ENCODE peak calls at places on chromosomes 5 and 9, in five cellular contexts. One of them, this sample, is unnamed.

GRCh38 chr9:132745911-132746709 is 75.8 kb downstream of the GTF3C4 start:
- DNase-seq in neural crest cell: no peak
- DNase-seq in ascending aorta: no peak
- DNase-seq in upper lobe of right lung: peak
- DNase-seq in BE2C: no peak
- DNase-seq in this sample: no peak

GRCh38 chr9:86687788-86688187 is 259.5 kb downstream of the GAS1 start:
- DNase-seq in neural crest cell: no peak
- DNase-seq in BE2C: no peak
- DNase-seq in ascending aorta: no peak
- DNase-seq in upper lobe of right lung: no peak
- DNase-seq in this sample: no peak

GRCh38 chr9:136244116-136244775 is 1.4 kb downstream of the QSOX2 start:
- DNase-seq in ascending aorta: no peak
- DNase-seq in BE2C: no peak
- DNase-seq in neural crest cell: no peak
- DNase-seq in upper lobe of right lung: no peak
- DNase-seq in this sample: peak

GRCh38 chr5:100900142-100900795 is 2.8 kb downstream of the ST8SIA4 start:
- DNase-seq in upper lobe of right lung: peak
- DNase-seq in ascending aorta: peak
- DNase-seq in BE2C: peak
- DNase-seq in neural crest cell: no peak
- DNase-seq in this sample: no peak

GRCh38 chr9:89478821-89479668 is 18.9 kb downstream of the SEMA4D start:
- DNase-seq in ascending aorta: no peak
- DNase-seq in neural crest cell: no peak
- DNase-seq in BE2C: no peak
- DNase-seq in upper lobe of right lung: no peak
- DNase-seq in this sample: no peak

GRCh38 chr5:90547072-90547536 is 11.5 kb upstream of the ADGRV1 start:
- DNase-seq in neural crest cell: no peak
- DNase-seq in ascending aorta: no peak
- DNase-seq in BE2C: no peak
- DNase-seq in upper lobe of right lung: no peak
- DNase-seq in this sample: no peak

GRCh38 chr5:4082966-4083564 is 487.4 kb downstream of the IRX1 start:
- DNase-seq in ascending aorta: no peak
- DNase-seq in BE2C: no peak
- DNase-seq in upper lobe of right lung: no peak
- DNase-seq in neural crest cell: no peak
- DNase-seq in this sample: no peak

GRCh38 chr5:167797933-167798332 is 493.5 kb upstream of the WWC1 start:
- DNase-seq in neural crest cell: no peak
- DNase-seq in ascending aorta: no peak
- DNase-seq in BE2C: no peak
- DNase-seq in upper lobe of right lung: no peak
- DNase-seq in this sample: no peak

GRCh38 chr5:135108992-135109391 is 75.0 kb upstream of the PITX1 start:
- DNase-seq in upper lobe of right lung: peak
- DNase-seq in BE2C: no peak
- DNase-seq in ascending aorta: no peak
- DNase-seq in neural crest cell: no peak
- DNase-seq in this sample: no peak

GRCh38 chr9:137262909-137263285 is 7.8 kb downstream of the NELFB start:
- DNase-seq in BE2C: no peak
- DNase-seq in upper lobe of right lung: peak
- DNase-seq in neural crest cell: no peak
- DNase-seq in ascending aorta: no peak
- DNase-seq in this sample: no peak

GRCh38 chr9:134643306-134643705 is 1.7 kb downstream of the COL5A1 start:
- DNase-seq in BE2C: no peak
- DNase-seq in ascending aorta: no peak
- DNase-seq in neural crest cell: no peak
- DNase-seq in upper lobe of right lung: no peak
- DNase-seq in this sample: no peak

GRCh38 chr5:108144332-108144731 is 237.6 kb downstream of the FBXL17 start:
- DNase-seq in ascending aorta: no peak
- DNase-seq in BE2C: no peak
- DNase-seq in upper lobe of right lung: no peak
- DNase-seq in neural crest cell: no peak
- DNase-seq in this sample: no peak

GRCh38 chr5:1540166-1540565 is 16.4 kb upstream of the LPCAT1 start:
- DNase-seq in neural crest cell: no peak
- DNase-seq in upper lobe of right lung: peak
- DNase-seq in ascending aorta: no peak
- DNase-seq in BE2C: no peak
- DNase-seq in this sample: no peak

GRCh38 chr9:5629312-5630037 is 568 bp downstream of the RIC1 start:
- DNase-seq in ascending aorta: no peak
- DNase-seq in BE2C: peak
- DNase-seq in upper lobe of right lung: peak
- DNase-seq in neural crest cell: peak
- DNase-seq in this sample: no peak

GRCh38 chr5:137234973-137235943 is 263.9 kb downstream of the SPOCK1 start:
- DNase-seq in neural crest cell: no peak
- DNase-seq in BE2C: no peak
- DNase-seq in ascending aorta: no peak
- DNase-seq in upper lobe of right lung: no peak
- DNase-seq in this sample: no peak

GRCh38 chr5:66987949-66988838 is 208.4 kb downstream of the CD180 start:
- DNase-seq in ascending aorta: no peak
- DNase-seq in upper lobe of right lung: no peak
- DNase-seq in BE2C: no peak
- DNase-seq in neural crest cell: no peak
- DNase-seq in this sample: peak

GRCh38 chr5:66653380-66653779 is 57.2 kb downstream of the MAST4 start:
- DNase-seq in upper lobe of right lung: no peak
- DNase-seq in BE2C: peak
- DNase-seq in ascending aorta: no peak
- DNase-seq in neural crest cell: no peak
- DNase-seq in this sample: no peak

GRCh38 chr9:35114921-35115341 is 731 bp downstream of the ATOSB start:
- DNase-seq in upper lobe of right lung: peak
- DNase-seq in BE2C: peak
- DNase-seq in neural crest cell: peak
- DNase-seq in ascending aorta: no peak
- DNase-seq in this sample: no peak

GRCh38 chr9:133460405-133461175 is 812 bp downstream of the CACFD1 start:
- DNase-seq in neural crest cell: no peak
- DNase-seq in BE2C: peak
- DNase-seq in upper lobe of right lung: peak
- DNase-seq in ascending aorta: peak
- DNase-seq in this sample: peak

GRCh38 chr5:75471193-75471592 is 40.2 kb downstream of the CERT1 start:
- DNase-seq in ascending aorta: no peak
- DNase-seq in neural crest cell: no peak
- DNase-seq in upper lobe of right lung: no peak
- DNase-seq in BE2C: no peak
- DNase-seq in this sample: no peak

GRCh38 chr5:41908374-41909079 is 4.4 kb downstream of the RIMOC1 start:
- DNase-seq in BE2C: no peak
- DNase-seq in upper lobe of right lung: no peak
- DNase-seq in neural crest cell: no peak
- DNase-seq in ascending aorta: no peak
- DNase-seq in this sample: no peak

GRCh38 chr5:54905942-54906537 is 79.4 kb downstream of the ESM1 start:
- DNase-seq in ascending aorta: no peak
- DNase-seq in neural crest cell: peak
- DNase-seq in BE2C: peak
- DNase-seq in upper lobe of right lung: no peak
- DNase-seq in this sample: no peak

GRCh38 chr9:129331772-129332512 is 153.9 kb upstream of the IER5L start:
- DNase-seq in upper lobe of right lung: no peak
- DNase-seq in neural crest cell: no peak
- DNase-seq in BE2C: no peak
- DNase-seq in ascending aorta: no peak
- DNase-seq in this sample: no peak

GRCh38 chr9:9318959-9319505 is 1293.8 kb downstream of the PTPRD start:
- DNase-seq in neural crest cell: no peak
- DNase-seq in upper lobe of right lung: no peak
- DNase-seq in BE2C: no peak
- DNase-seq in ascending aorta: no peak
- DNase-seq in this sample: no peak

GRCh38 chr9:13278368-13279246 is 885 bp downstream of the MPDZ start:
- DNase-seq in ascending aorta: no peak
- DNase-seq in upper lobe of right lung: peak
- DNase-seq in BE2C: peak
- DNase-seq in neural crest cell: peak
- DNase-seq in this sample: no peak

GRCh38 chr5:54832846-54833245 is 152.5 kb downstream of the ESM1 start:
- DNase-seq in ascending aorta: no peak
- DNase-seq in BE2C: no peak
- DNase-seq in neural crest cell: no peak
- DNase-seq in upper lobe of right lung: no peak
- DNase-seq in this sample: no peak

GRCh38 chr9:68741234-68741633 is 36.2 kb downstream of the PIP5K1B start:
- DNase-seq in neural crest cell: no peak
- DNase-seq in BE2C: no peak
- DNase-seq in ascending aorta: no peak
- DNase-seq in upper lobe of right lung: no peak
- DNase-seq in this sample: no peak

GRCh38 chr5:152271420-152271819 is 133.7 kb downstream of the NMUR2 start:
- DNase-seq in ascending aorta: no peak
- DNase-seq in BE2C: no peak
- DNase-seq in neural crest cell: no peak
- DNase-seq in upper lobe of right lung: no peak
- DNase-seq in this sample: peak
- TF ChIP-seq CTCF in ascending aorta: peak
- TF ChIP-seq CTCF in BE2C: peak
- TF ChIP-seq CTCF in neural crest cell: peak
- TF ChIP-seq CTCF in upper lobe of right lung: peak
- TF ChIP-seq CTCF in this sample: peak

GRCh38 chr5:45109636-45110035 is 300.9 kb downstream of the MRPS30 start:
- DNase-seq in neural crest cell: no peak
- DNase-seq in BE2C: no peak
- DNase-seq in upper lobe of right lung: no peak
- DNase-seq in ascending aorta: no peak
- DNase-seq in this sample: no peak

GRCh38 chr5:45105491-45105994 is 296.8 kb downstream of the MRPS30 start:
- DNase-seq in BE2C: no peak
- DNase-seq in ascending aorta: no peak
- DNase-seq in neural crest cell: no peak
- DNase-seq in upper lobe of right lung: no peak
- DNase-seq in this sample: no peak

GRCh38 chr5:45113726-45114125 is 305.0 kb downstream of the MRPS30 start:
- DNase-seq in neural crest cell: no peak
- DNase-seq in upper lobe of right lung: no peak
- DNase-seq in ascending aorta: no peak
- DNase-seq in BE2C: no peak
- DNase-seq in this sample: no peak

GRCh38 chr5:45109062-45109461 is 300.3 kb downstream of the MRPS30 start:
- DNase-seq in neural crest cell: no peak
- DNase-seq in upper lobe of right lung: no peak
- DNase-seq in BE2C: no peak
- DNase-seq in ascending aorta: no peak
- DNase-seq in this sample: no peak

DNA sequence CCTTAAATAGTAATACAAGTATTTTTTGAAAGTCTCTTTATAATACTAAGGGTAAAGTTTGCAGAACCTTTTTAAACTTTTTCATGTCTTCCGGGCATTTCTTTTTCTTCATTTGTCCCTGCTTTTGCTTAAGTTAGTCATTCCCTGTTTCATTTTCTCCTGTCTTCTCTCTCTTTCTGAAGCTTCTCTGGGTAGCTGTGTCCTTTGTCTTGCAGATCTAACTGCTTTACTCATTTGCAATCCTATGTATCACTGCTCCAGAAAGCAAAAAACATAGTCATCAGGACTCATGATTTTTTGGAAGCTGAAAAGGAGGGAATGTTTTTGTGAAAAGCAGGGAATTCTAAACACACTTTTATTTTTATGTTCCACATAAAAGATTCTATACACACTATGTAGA is 301.7 kb downstream of the MRPS30 start:
- DNase-seq in upper lobe of right lung: no peak
- DNase-seq in BE2C: no peak
- DNase-seq in ascending aorta: no peak
- DNase-seq in neural crest cell: no peak
- DNase-seq in this sample: no peak
- TF ChIP-seq CTCF in upper lobe of right lung: no peak
- TF ChIP-seq CTCF in BE2C: no peak
- TF ChIP-seq CTCF in ascending aorta: no peak
- TF ChIP-seq CTCF in neural crest cell: no peak
- TF ChIP-seq CTCF in this sample: no peak

GRCh38 chr5:16437974-16438373 is 27.6 kb downstream of the ZNF622 start:
- DNase-seq in BE2C: no peak
- DNase-seq in neural crest cell: no peak
- DNase-seq in ascending aorta: no peak
- DNase-seq in upper lobe of right lung: no peak
- DNase-seq in this sample: no peak
- TF ChIP-seq CTCF in BE2C: peak
- TF ChIP-seq CTCF in neural crest cell: no peak
- TF ChIP-seq CTCF in ascending aorta: no peak
- TF ChIP-seq CTCF in upper lobe of right lung: no peak
- TF ChIP-seq CTCF in this sample: no peak

GRCh38 chr9:10479172-10479571 is 133.6 kb downstream of the PTPRD start:
- DNase-seq in neural crest cell: no peak
- DNase-seq in upper lobe of right lung: no peak
- DNase-seq in BE2C: no peak
- DNase-seq in ascending aorta: no peak
- DNase-seq in this sample: no peak
- TF ChIP-seq CTCF in neural crest cell: peak
- TF ChIP-seq CTCF in upper lobe of right lung: no peak
- TF ChIP-seq CTCF in BE2C: peak
- TF ChIP-seq CTCF in ascending aorta: no peak
- TF ChIP-seq CTCF in this sample: no peak

DNA sequence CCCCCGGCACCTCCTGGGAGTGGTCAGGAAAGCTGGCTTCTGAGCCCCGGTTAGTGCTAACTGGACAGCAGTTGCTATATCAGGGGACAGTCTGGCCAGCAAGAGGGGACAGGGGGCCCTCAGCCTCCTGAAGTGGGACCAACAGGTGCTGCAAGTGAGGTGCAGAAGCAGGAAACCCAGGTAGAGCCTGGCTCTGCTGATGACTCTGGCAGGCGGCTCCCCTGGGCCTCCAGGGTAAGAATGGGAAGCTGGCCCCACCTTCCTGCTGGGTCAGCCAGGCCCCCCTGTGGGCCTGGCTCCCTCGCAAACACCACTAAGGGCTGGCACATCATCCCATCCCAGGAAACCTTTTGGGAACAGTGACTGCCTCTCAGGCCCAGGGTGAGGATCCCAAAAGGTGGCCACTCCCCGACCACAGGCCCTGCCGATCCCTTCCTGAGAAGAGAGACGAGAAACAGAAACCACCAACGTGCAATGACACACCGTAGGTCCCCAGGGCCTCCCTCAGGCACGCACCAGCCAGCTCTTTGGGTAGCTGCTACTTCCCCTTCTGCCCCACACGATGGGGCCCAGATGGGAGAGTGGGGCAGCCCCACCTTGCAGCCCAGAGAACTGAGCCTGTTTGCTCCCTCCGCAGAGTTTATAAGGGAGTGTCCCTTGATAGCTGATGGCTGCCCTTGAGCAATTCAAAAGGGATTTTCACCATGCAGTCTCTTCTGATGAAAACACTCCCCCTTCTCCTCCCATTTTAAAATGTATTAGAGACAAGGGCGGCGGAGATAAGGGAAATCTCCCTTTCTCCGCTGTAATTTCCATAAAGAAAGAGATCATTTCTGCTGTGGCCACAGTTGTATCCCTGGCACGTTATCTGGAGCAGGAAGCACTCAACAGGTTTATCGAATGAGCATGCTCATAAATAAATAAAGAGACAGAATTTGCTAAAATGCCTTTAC is 76.8 kb downstream of the STK10 start:
- DNase-seq in ascending aorta: peak
- DNase-seq in neural crest cell: no peak
- DNase-seq in upper lobe of right lung: peak
- DNase-seq in BE2C: peak
- DNase-seq in this sample: peak
- TF ChIP-seq CTCF in ascending aorta: no peak
- TF ChIP-seq CTCF in neural crest cell: no peak
- TF ChIP-seq CTCF in upper lobe of right lung: no peak
- TF ChIP-seq CTCF in BE2C: no peak
- TF ChIP-seq CTCF in this sample: no peak

This sample was measured in GM13977.